ENCODE peak calls at places on chromosomes 11 and 22, in ten cellular contexts. K is AG04450, P is mucosa of descending colon, C is BJ, T is lower leg skin, S is psoas muscle, H is RWPE2, O is testis, D is stomach, F is GM10248. V is an unnamed sample.

GRCh38 chr11:46520971-46521745 is 72.7 kb downstream of the AMBRA1 start:
- DNase-seq in K (no peak), P (no peak), C (no peak), T (no peak), S (no peak), H (no peak), O (no peak), D (no peak), F (no peak), V (no peak)

GRCh38 chr11:132718711-132719641 is 813.3 kb downstream of the OPCML start:
- DNase-seq in K (no peak), P (no peak), C (peak), T (no peak), S (no peak), H (no peak), O (peak), D (no peak), F (no peak), V (no peak)

GRCh38 chr22:24930678-24931077 is 15.8 kb downstream of the LHFPL7 start:
- DNase-seq in K (no peak), P (no peak), C (no peak), T (no peak), S (no peak), H (no peak), O (no peak), D (no peak), F (no peak), V (no peak)

GRCh38 chr22:45400046-45400445 is 13.4 kb downstream of the SMC1B start:
- DNase-seq in K (no peak), P (no peak), C (no peak), T (no peak), S (no peak), H (no peak), O (no peak), D (no peak), F (no peak), V (no peak)

GRCh38 chr11:63768232-63769043 is at the start of gene ZFTA:
- DNase-seq in K (no peak), P (peak), C (no peak), T (no peak), S (peak), H (peak), O (peak), D (peak), F (peak), V (peak)

GRCh38 chr22:45929649-45930048 is 47.3 kb downstream of the WNT7B start:
- DNase-seq in K (no peak), P (no peak), C (no peak), T (no peak), S (no peak), H (no peak), O (no peak), D (no peak), F (no peak), V (no peak)

GRCh38 chr11:34730544-34731295 is 109.8 kb downstream of the EHF start:
- DNase-seq in K (no peak), P (no peak), C (no peak), T (no peak), S (no peak), H (no peak), O (no peak), D (no peak), F (no peak), V (peak)

GRCh38 chr11:121249039-121249663 is 43.4 kb upstream of the SC5D start:
- DNase-seq in K (no peak), P (no peak), C (peak), T (no peak), S (no peak), H (no peak), O (no peak), D (no peak), F (peak), V (no peak)

GRCh38 chr22:39715778-39716495 is 145.4 kb downstream of the CACNA1I start:
- DNase-seq in K (no peak), P (peak), C (no peak), T (no peak), S (no peak), H (no peak), O (no peak), D (no peak), F (no peak), V (no peak)

GRCh38 chr11:2934611-2935239 is 5.5 kb upstream of the PHLDA2 start:
- DNase-seq in K (no peak), P (peak), C (no peak), T (no peak), S (no peak), H (no peak), O (no peak), D (no peak), F (no peak), V (no peak)

GRCh38 chr11:79290766-79291165 is 150.1 kb downstream of the TENM4 start:
- DNase-seq in K (no peak), P (no peak), C (no peak), T (no peak), S (no peak), H (no peak), O (no peak), D (no peak), F (no peak), V (no peak)

GRCh38 chr11:24457985-24458384 is 38.9 kb upstream of the LUZP2 start:
- DNase-seq in K (no peak), P (no peak), C (no peak), T (no peak), S (no peak), H (no peak), O (no peak), D (no peak), F (no peak), V (no peak)

GRCh38 chr22:43537019-43537585 is 125.3 kb downstream of the MPPED1 start:
- DNase-seq in K (no peak), P (no peak), C (no peak), T (no peak), S (no peak), H (no peak), O (no peak), D (peak), F (no peak), V (peak)

GRCh38 chr11:88359529-88359928 is 22.0 kb upstream of the CTSC start:
- DNase-seq in K (no peak), P (no peak), C (no peak), T (no peak), S (no peak), H (no peak), O (no peak), D (no peak), F (peak), V (no peak)

GRCh38 chr11:110527146-110527545 is 97.4 kb downstream of the FDX1 start:
- DNase-seq in K (no peak), P (no peak), C (no peak), T (no peak), S (no peak), H (no peak), O (no peak), D (no peak), F (no peak), V (no peak)

GRCh38 chr22:39290724-39291161 is 28.7 kb downstream of the RPL3 start:
- DNase-seq in K (no peak), P (no peak), C (no peak), T (peak), S (peak), H (peak), O (peak), D (peak), F (no peak), V (peak)

GRCh38 chr11:6567371-6567745 is 36.1 kb downstream of the RRP8 start:
- DNase-seq in K (no peak), P (no peak), C (no peak), T (no peak), S (no peak), H (no peak), O (no peak), D (no peak), F (no peak), V (no peak)

GRCh38 chr22:36540867-36541642 is 12.1 kb upstream of the EIF3D start:
- DNase-seq in K (no peak), P (no peak), C (no peak), T (no peak), S (no peak), H (no peak), O (no peak), D (no peak), F (no peak), V (no peak)

GRCh38 chr22:44640618-44641155 is 61.3 kb upstream of the PRR5 start:
- DNase-seq in K (no peak), P (no peak), C (no peak), T (no peak), S (peak), H (no peak), O (no peak), D (no peak), F (no peak), V (no peak)

GRCh38 chr11:35619754-35620640 is 1.7 kb downstream of the FJX1 start:
- DNase-seq in K (no peak), P (peak), C (no peak), T (no peak), S (peak), H (no peak), O (no peak), D (no peak), F (peak), V (peak)

GRCh38 chr11:65915821-65916251 is 3.0 kb downstream of the C11orf68 start:
- DNase-seq in K (peak), P (peak), C (peak), T (peak), S (peak), H (peak), O (peak), D (peak), F (no peak), V (peak)

GRCh38 chr11:61532136-61533038 is 23.8 kb downstream of the LRRC10B start:
- DNase-seq in K (no peak), P (peak), C (no peak), T (no peak), S (no peak), H (no peak), O (peak), D (peak), F (peak), V (peak)

GRCh38 chr22:38843201-38843715 is 570 bp downstream of the NPTXR start:
- DNase-seq in K (peak), P (no peak), C (no peak), T (no peak), S (peak), H (no peak), O (peak), D (peak), F (peak), V (peak)

GRCh38 chr11:118410055-118410745 is 8.8 kb downstream of the ATP5MG start:
- DNase-seq in K (no peak), P (no peak), C (no peak), T (no peak), S (no peak), H (no peak), O (no peak), D (no peak), F (peak), V (no peak)

GRCh38 chr22:25402160-25402500 is 162.3 kb upstream of the GRK3 start:
- DNase-seq in K (no peak), P (no peak), C (no peak), T (no peak), S (no peak), H (no peak), O (no peak), D (no peak), F (peak), V (no peak)

GRCh38 chr11:45925550-45925949 is 3.1 kb downstream of the LARGE2 start:
- DNase-seq in K (no peak), P (peak), C (no peak), T (no peak), S (no peak), H (no peak), O (no peak), D (no peak), F (no peak), V (no peak)

GRCh38 chr11:17389205-17389956 is 922 bp upstream of the KCNJ11 start:
- DNase-seq in K (no peak), P (peak), C (no peak), T (peak), S (peak), H (peak), O (peak), D (peak), F (peak), V (peak)

GRCh38 chr11:34158661-34159060 is 53.2 kb downstream of the NAT10 start:
- DNase-seq in K (no peak), P (no peak), C (no peak), T (no peak), S (peak), H (no peak), O (no peak), D (no peak), F (no peak), V (no peak)

GRCh38 chr22:30284172-30284571 is 5.1 kb downstream of the CASTOR1 start:
- DNase-seq in K (no peak), P (no peak), C (no peak), T (no peak), S (no peak), H (no peak), O (no peak), D (no peak), F (no peak), V (no peak)

GRCh38 chr11:8338138-8338537 is 74.5 kb upstream of the LMO1 start:
- DNase-seq in K (no peak), P (no peak), C (no peak), T (no peak), S (no peak), H (no peak), O (peak), D (peak), F (peak), V (peak)

GRCh38 chr22:32991353-32992115 is 66.6 kb downstream of the SYN3 start:
- DNase-seq in K (no peak), P (no peak), C (no peak), T (peak), S (peak), H (peak), O (no peak), D (no peak), F (no peak), V (no peak)

DNA sequence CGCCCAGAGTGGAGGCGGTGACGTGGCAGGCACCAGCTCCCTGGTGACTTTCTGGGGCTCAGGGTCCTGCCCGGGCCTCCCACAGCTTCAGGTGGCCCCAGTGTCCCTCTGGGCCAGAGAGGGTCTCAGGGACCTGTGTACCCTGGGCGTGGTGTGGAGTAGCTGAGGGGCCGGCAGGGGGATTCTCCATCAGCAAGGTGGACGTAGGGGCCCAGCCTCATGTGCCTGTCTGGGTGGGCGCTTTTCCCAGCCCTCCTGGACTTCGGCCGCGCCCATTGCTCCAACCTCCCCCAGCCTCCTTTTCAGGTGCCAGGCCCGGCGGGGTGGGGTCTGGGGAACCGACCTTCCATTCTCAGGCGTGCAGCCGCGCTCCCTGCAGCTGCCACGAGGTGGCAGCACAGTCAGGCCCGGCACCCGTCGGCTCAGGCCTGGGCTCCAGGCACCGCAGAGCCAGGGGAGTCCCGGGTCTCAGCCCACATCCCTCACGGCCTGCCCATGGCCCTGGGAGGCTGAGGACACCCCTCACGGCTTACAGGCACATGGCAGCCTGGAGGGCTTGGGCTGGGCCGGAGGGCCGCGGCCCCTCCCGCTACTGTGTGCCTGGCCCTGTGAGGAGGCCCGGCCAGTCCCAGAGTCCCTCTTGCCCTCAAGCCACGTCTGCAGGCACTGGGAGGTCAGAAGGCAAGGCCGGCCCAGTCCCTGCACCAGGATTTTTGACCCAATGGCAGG is 19.9 kb upstream of the MUC5B start:
- DNase-seq in K (no peak), P (peak), C (no peak), T (no peak), S (peak), H (peak), O (peak), D (peak), F (peak), V (peak)
- TF ChIP-seq CTCF in K (peak), P (peak), C (peak), T (no peak), S (peak), H (peak), O (peak), D (no peak), F (peak), V (peak)

GRCh38 chr11:113873241-113873626 is 2.1 kb downstream of the USP28 start:
- DNase-seq in K (no peak), P (no peak), C (no peak), T (no peak), S (peak), H (no peak), O (no peak), D (no peak), F (no peak), V (no peak)

GRCh38 chr11:113874096-113874919 is 1.1 kb downstream of the USP28 start:
- DNase-seq in K (no peak), P (no peak), C (no peak), T (no peak), S (no peak), H (no peak), O (no peak), D (no peak), F (no peak), V (no peak)

GRCh38 chr11:113876074-113876797 is 864 bp upstream of the USP28 start:
- DNase-seq in K (no peak), P (peak), C (no peak), T (no peak), S (no peak), H (no peak), O (peak), D (no peak), F (no peak), V (no peak)

GRCh38 chr11:113875414-113876073 is at the start of gene USP28:
- DNase-seq in K (peak), P (peak), C (peak), T (peak), S (peak), H (peak), O (peak), D (peak), F (peak), V (peak)

DNA sequence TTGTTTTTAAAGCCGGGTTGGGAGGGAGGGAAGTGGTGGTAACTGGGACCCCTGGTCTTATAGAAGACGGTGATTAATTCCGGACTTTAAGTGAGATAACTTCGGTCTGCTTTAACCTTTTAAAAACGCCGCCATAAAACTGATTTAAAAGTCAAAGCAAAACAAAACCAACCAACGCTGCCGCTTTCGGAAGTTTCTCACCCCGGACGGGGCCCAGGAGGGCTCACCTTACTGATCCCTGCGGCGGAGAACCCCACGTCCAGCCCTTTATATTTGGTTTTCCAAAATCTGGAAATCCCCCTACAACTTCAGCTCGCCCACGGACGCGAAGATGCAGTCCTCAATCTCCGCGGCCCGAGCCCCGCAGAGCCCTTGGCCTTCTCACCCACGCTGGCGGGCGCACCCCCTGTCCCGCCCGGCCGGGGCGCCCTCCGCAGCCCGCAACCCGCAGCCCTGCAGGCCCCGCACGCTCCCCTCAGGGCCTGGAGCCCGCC is 405 bp downstream of the USP28 start:
- DNase-seq in K (no peak), P (no peak), C (no peak), T (no peak), S (no peak), H (no peak), O (no peak), D (no peak), F (no peak), V (no peak)
- TF ChIP-seq CTCF in K (no peak), P (no peak), C (peak), T (no peak), S (peak), H (peak), O (no peak), D (no peak), F (no peak), V (no peak)

GRCh38 chr22:37545703-37546435 is 14.4 kb upstream of the CDC42EP1 start:
- DNase-seq in K (peak), P (peak), C (peak), T (peak), S (peak), H (peak), O (peak), D (peak), F (no peak), V (peak)

GRCh38 chr22:37544955-37545702 is 15.2 kb upstream of the CDC42EP1 start:
- DNase-seq in K (no peak), P (no peak), C (no peak), T (no peak), S (no peak), H (no peak), O (peak), D (peak), F (peak), V (peak)

GRCh38 chr22:37547249-37547741 is 13.0 kb upstream of the CDC42EP1 start:
- DNase-seq in K (no peak), P (no peak), C (no peak), T (no peak), S (no peak), H (no peak), O (no peak), D (no peak), F (no peak), V (no peak)

GRCh38 chr22:37549704-37550059 is 10.6 kb upstream of the CDC42EP1 start:
- DNase-seq in K (no peak), P (no peak), C (no peak), T (no peak), S (no peak), H (no peak), O (peak), D (peak), F (no peak), V (peak)

DNA sequence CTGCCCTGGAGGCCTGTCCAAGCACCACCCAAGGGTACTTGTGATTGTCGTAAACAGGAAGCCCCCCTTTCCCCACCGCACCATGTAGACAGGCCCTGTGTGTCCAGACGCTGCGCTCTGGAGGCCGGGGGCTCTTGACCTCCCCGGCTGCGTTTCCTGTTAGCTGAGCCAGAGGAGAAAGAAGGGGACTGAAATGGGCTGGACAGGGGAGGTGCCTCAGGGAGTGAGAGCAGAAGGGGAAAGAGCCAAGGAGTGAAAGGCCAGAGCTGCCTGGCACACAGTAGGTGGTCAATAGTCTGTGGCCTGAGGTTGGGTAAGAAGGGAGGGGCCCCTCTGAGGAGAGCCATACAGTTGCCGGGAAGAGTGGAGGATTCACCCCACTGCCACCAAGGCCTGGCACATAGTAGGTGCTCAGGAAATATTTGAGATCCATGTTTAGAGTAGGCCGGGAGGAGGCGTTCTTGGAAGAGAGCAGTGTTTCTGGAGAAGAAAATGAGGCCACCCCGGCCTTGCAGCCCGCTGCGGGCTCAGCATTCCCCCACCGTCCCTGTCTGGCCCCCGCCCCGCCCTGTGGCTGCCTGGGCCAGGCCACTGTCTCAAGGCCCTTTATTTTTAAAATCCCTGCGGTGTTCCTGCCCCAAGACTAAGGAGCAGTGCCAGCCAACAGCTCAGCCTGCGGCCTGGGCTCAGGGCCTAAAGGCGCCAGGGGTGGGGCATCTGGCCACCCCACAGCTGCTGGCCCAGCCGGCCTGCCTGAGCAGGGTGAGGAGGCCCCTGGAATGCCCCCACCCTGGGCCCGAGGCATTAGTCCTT is 13.6 kb upstream of the CDC42EP1 start:
- DNase-seq in K (no peak), P (no peak), C (no peak), T (no peak), S (peak), H (no peak), O (peak), D (peak), F (no peak), V (no peak)
- TF ChIP-seq CTCF in K (peak), P (no peak), C (peak), T (no peak), S (no peak), H (no peak), O (no peak), D (no peak), F (no peak), V (no peak)

DNA sequence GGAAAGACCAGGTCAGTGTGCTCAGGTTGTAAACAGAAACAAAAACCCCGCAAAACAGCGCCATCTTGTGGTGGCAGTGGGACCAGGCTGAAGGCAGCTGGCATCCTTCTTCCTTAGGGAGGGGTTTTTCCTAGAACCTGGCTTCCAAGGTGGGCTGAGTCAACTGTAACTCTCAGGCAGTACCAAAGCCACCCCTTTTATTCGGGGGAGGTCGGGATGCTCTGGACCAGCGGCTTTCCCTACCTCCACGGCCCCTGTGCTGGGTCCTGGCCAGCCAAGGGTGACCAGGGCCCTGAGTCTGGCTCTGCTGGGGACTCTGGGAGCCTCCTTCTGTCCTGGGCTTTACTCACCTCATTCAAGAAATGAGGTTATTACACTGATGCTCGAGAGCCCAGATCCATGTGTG is 69.5 kb upstream of the FGF3 start:
- DNase-seq in K (no peak), P (peak), C (no peak), T (peak), S (peak), H (peak), O (peak), D (peak), F (peak), V (peak)
- TF ChIP-seq CTCF in K (peak), P (peak), C (peak), T (no peak), S (peak), H (peak), O (peak), D (no peak), F (peak), V (peak)